ENCODE peak calls at places on chromosome 20, in seven cellular contexts. One of them, this sample, is unnamed.

GRCh38 chr20:53032021-53033001 is 60.2 kb downstream of the TSHZ2 start:
- DNase-seq in heart right ventricle: no peak
- DNase-seq in spleen: no peak
- DNase-seq in sigmoid colon: peak; percentile 79
- DNase-seq in iPS DF 6.9: no peak
- DNase-seq in pancreas: no peak
- DNase-seq in adrenal gland: peak; percentile 87
- DNase-seq in this sample: no peak

GRCh38 chr20:43590036-43590391 is 723 bp upstream of the IFT52 start:
- DNase-seq in adrenal gland: peak; percentile 58
- DNase-seq in sigmoid colon: peak; percentile 61
- DNase-seq in spleen: no peak
- DNase-seq in heart right ventricle: no peak
- DNase-seq in iPS DF 6.9: no peak
- DNase-seq in pancreas: no peak
- DNase-seq in this sample: no peak

GRCh38 chr20:49448917-49449316 is 33.6 kb downstream of the KCNB1 start:
- DNase-seq in iPS DF 6.9: no peak
- DNase-seq in adrenal gland: no peak
- DNase-seq in heart right ventricle: no peak
- DNase-seq in sigmoid colon: peak; percentile 39
- DNase-seq in pancreas: no peak
- DNase-seq in spleen: no peak
- DNase-seq in this sample: no peak

GRCh38 chr20:48771542-48771941 is 56.3 kb downstream of the PREX1 start:
- DNase-seq in adrenal gland: no peak
- DNase-seq in spleen: no peak
- DNase-seq in sigmoid colon: no peak
- DNase-seq in heart right ventricle: no peak
- DNase-seq in iPS DF 6.9: no peak
- DNase-seq in pancreas: no peak
- DNase-seq in this sample: no peak

GRCh38 chr20:1423625-1424106 is 30.8 kb upstream of the FKBP1A start:
- DNase-seq in iPS DF 6.9: peak; percentile 80
- DNase-seq in heart right ventricle: no peak
- DNase-seq in pancreas: no peak
- DNase-seq in adrenal gland: peak; percentile 66
- DNase-seq in sigmoid colon: no peak
- DNase-seq in spleen: no peak
- DNase-seq in this sample: no peak

GRCh38 chr20:34753706-34754461 is 49.7 kb downstream of the TP53INP2 start:
- DNase-seq in pancreas: no peak
- DNase-seq in adrenal gland: no peak
- DNase-seq in heart right ventricle: no peak
- DNase-seq in spleen: no peak
- DNase-seq in sigmoid colon: no peak
- DNase-seq in iPS DF 6.9: no peak
- DNase-seq in this sample: no peak

GRCh38 chr20:57761413-57761734 is 51.6 kb upstream of the PMEPA1 start:
- DNase-seq in iPS DF 6.9: no peak
- DNase-seq in sigmoid colon: peak; percentile 2
- DNase-seq in spleen: no peak
- DNase-seq in pancreas: no peak
- DNase-seq in adrenal gland: no peak
- DNase-seq in heart right ventricle: no peak
- DNase-seq in this sample: no peak

GRCh38 chr20:37904008-37904675 is 1.2 kb downstream of the VSTM2L start:
- DNase-seq in adrenal gland: no peak
- DNase-seq in sigmoid colon: no peak
- DNase-seq in spleen: no peak
- DNase-seq in iPS DF 6.9: no peak
- DNase-seq in heart right ventricle: no peak
- DNase-seq in pancreas: no peak
- DNase-seq in this sample: no peak

GRCh38 chr20:4521170-4521968 is 200.3 kb upstream of the PRND start:
- DNase-seq in pancreas: peak; percentile 30
- DNase-seq in heart right ventricle: no peak
- DNase-seq in spleen: peak; percentile 64
- DNase-seq in adrenal gland: no peak
- DNase-seq in iPS DF 6.9: no peak
- DNase-seq in sigmoid colon: no peak
- DNase-seq in this sample: no peak

GRCh38 chr20:34579936-34580587 is 21.5 kb downstream of the MAP1LC3A start:
- DNase-seq in sigmoid colon: no peak
- DNase-seq in spleen: no peak
- DNase-seq in adrenal gland: peak; percentile 47
- DNase-seq in iPS DF 6.9: no peak
- DNase-seq in pancreas: no peak
- DNase-seq in heart right ventricle: no peak
- DNase-seq in this sample: no peak

GRCh38 chr20:47362361-47363219 is 6.1 kb upstream of the ZMYND8 start:
- DNase-seq in spleen: peak; percentile 72
- DNase-seq in pancreas: no peak
- DNase-seq in iPS DF 6.9: no peak
- DNase-seq in heart right ventricle: no peak
- DNase-seq in adrenal gland: no peak
- DNase-seq in sigmoid colon: no peak
- DNase-seq in this sample: no peak

GRCh38 chr20:55174635-55175034 is 699.2 kb downstream of the DOK5 start:
- DNase-seq in pancreas: no peak
- DNase-seq in sigmoid colon: no peak
- DNase-seq in spleen: no peak
- DNase-seq in heart right ventricle: no peak
- DNase-seq in adrenal gland: no peak
- DNase-seq in iPS DF 6.9: no peak
- DNase-seq in this sample: no peak

GRCh38 chr20:44204156-44204831 is 6.3 kb downstream of the OSER1 start:
- DNase-seq in heart right ventricle: no peak
- DNase-seq in pancreas: no peak
- DNase-seq in spleen: no peak
- DNase-seq in sigmoid colon: no peak
- DNase-seq in iPS DF 6.9: no peak
- DNase-seq in adrenal gland: no peak
- DNase-seq in this sample: no peak

GRCh38 chr20:56411759-56412472 is at the start of gene CASS4:
- DNase-seq in spleen: no peak
- DNase-seq in iPS DF 6.9: no peak
- DNase-seq in heart right ventricle: no peak
- DNase-seq in sigmoid colon: no peak
- DNase-seq in adrenal gland: peak; percentile 58
- DNase-seq in pancreas: no peak
- DNase-seq in this sample: no peak

GRCh38 chr20:58864346-58864745 is 11.8 kb downstream of the GNAS start:
- DNase-seq in sigmoid colon: no peak
- DNase-seq in adrenal gland: no peak
- DNase-seq in spleen: no peak
- DNase-seq in heart right ventricle: no peak
- DNase-seq in iPS DF 6.9: no peak
- DNase-seq in pancreas: no peak
- DNase-seq in this sample: no peak

GRCh38 chr20:991850-992249 is 10.3 kb downstream of the RSPO4 start:
- DNase-seq in pancreas: no peak
- DNase-seq in adrenal gland: no peak
- DNase-seq in heart right ventricle: no peak
- DNase-seq in spleen: peak; percentile 39
- DNase-seq in sigmoid colon: no peak
- DNase-seq in iPS DF 6.9: no peak
- DNase-seq in this sample: no peak

GRCh38 chr20:5863040-5863811 is 87.1 kb downstream of the TRMT6 start:
- DNase-seq in spleen: peak; percentile 76
- DNase-seq in heart right ventricle: peak; percentile 19
- DNase-seq in iPS DF 6.9: no peak
- DNase-seq in sigmoid colon: no peak
- DNase-seq in adrenal gland: peak; percentile 86
- DNase-seq in pancreas: peak; percentile 52
- DNase-seq in this sample: no peak

GRCh38 chr20:2800590-2801458 is at the start of gene CPXM1:
- DNase-seq in pancreas: peak; percentile 40
- DNase-seq in adrenal gland: no peak
- DNase-seq in heart right ventricle: no peak
- DNase-seq in sigmoid colon: no peak
- DNase-seq in spleen: no peak
- DNase-seq in iPS DF 6.9: no peak
- DNase-seq in this sample: no peak

DNA sequence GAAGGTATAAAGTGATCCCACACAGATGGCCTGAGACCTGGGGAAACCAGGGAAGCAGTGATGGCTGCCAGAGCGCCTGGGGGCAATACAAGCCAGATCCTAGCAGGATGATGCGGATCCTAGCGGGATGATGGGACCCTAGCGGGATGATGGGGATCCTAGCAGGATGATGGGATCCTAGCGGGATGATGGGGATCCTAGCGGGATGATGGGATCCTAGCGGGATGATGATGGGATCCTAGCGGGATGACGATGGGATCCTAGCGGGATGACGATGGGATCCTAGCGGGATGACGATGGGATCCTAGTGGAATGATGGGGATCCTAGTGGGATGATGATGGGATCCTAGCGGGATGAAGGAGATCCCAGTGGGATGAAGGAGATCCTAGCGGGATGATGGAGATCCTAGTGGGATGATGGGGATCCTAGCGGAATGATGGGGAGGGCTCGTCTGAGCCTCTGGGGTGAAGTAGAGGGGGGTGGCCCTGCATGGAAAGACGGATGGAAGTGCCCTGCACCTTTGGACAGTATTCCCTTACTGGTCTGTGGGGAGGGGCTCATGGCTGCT is 44.2 kb upstream of the CDH22 start:
- DNase-seq in pancreas: no peak
- DNase-seq in heart right ventricle: no peak
- DNase-seq in spleen: no peak
- DNase-seq in adrenal gland: no peak
- DNase-seq in iPS DF 6.9: no peak
- DNase-seq in sigmoid colon: no peak
- DNase-seq in this sample: no peak
- H3K36me3 ChIP-seq in pancreas: peaks cover 19% of the 10 kb centered on the region
- H3K36me3 ChIP-seq in heart right ventricle: peaks cover 35% of the 10 kb centered on the region
- H3K36me3 ChIP-seq in spleen: no peaks in the 10 kb centered on the region
- H3K36me3 ChIP-seq in adrenal gland: no peaks in the 10 kb centered on the region
- H3K36me3 ChIP-seq in iPS DF 6.9: peaks cover 13% of the 10 kb centered on the region
- H3K36me3 ChIP-seq in sigmoid colon: no peaks in the 10 kb centered on the region
- H3K36me3 ChIP-seq in this sample: peaks cover 33% of the 10 kb centered on the region

GRCh38 chr20:54111460-54111859 is 41.1 kb upstream of the BCAS1 start:
- DNase-seq in pancreas: no peak
- DNase-seq in adrenal gland: no peak
- DNase-seq in spleen: no peak
- DNase-seq in iPS DF 6.9: no peak
- DNase-seq in heart right ventricle: no peak
- DNase-seq in sigmoid colon: no peak
- DNase-seq in this sample: no peak
- H3K27ac ChIP-seq in pancreas: no peak overlapping the region
- H3K27ac ChIP-seq in adrenal gland: no peak overlapping the region
- H3K27ac ChIP-seq in spleen: no peak overlapping the region
- H3K27ac ChIP-seq in iPS DF 6.9: no peak overlapping the region
- H3K27ac ChIP-seq in heart right ventricle: no peak overlapping the region
- H3K27ac ChIP-seq in sigmoid colon: no peak overlapping the region
- H3K27ac ChIP-seq in this sample: no peak overlapping the region

GRCh38 chr20:21510414-21510971 is 3.4 kb downstream of the NKX2-2 start:
- DNase-seq in heart right ventricle: no peak
- DNase-seq in iPS DF 6.9: no peak
- DNase-seq in sigmoid colon: no peak
- DNase-seq in spleen: no peak
- DNase-seq in adrenal gland: no peak
- DNase-seq in pancreas: no peak
- DNase-seq in this sample: no peak
- H3K4me3 ChIP-seq in heart right ventricle: peak overlapping the region; percentile 48
- H3K4me3 ChIP-seq in iPS DF 6.9: peak overlapping the region; percentile 1
- H3K4me3 ChIP-seq in sigmoid colon: peak overlapping the region; percentile 42
- H3K4me3 ChIP-seq in spleen: peak overlapping the region; percentile 9
- H3K4me3 ChIP-seq in adrenal gland: peak overlapping the region; percentile 43
- H3K4me3 ChIP-seq in pancreas: peak overlapping the region; percentile 26
- H3K4me3 ChIP-seq in this sample: peak overlapping the region; percentile 42

GRCh38 chr20:31569163-31570020 is 35.7 kb upstream of the ID1 start:
- DNase-seq in spleen: peak; percentile 86
- DNase-seq in pancreas: peak; percentile 59
- DNase-seq in adrenal gland: peak; percentile 77
- DNase-seq in heart right ventricle: peak; percentile 64
- DNase-seq in iPS DF 6.9: no peak
- DNase-seq in sigmoid colon: peak; percentile 70
- DNase-seq in this sample: peak; percentile 75
- H3K36me3 ChIP-seq in spleen: no peaks in the 10 kb centered on the region
- H3K36me3 ChIP-seq in pancreas: peaks cover 30% of the 10 kb centered on the region
- H3K36me3 ChIP-seq in adrenal gland: peaks cover 24% of the 10 kb centered on the region
- H3K36me3 ChIP-seq in heart right ventricle: peaks cover 42% of the 10 kb centered on the region
- H3K36me3 ChIP-seq in iPS DF 6.9: no peaks in the 10 kb centered on the region
- H3K36me3 ChIP-seq in sigmoid colon: no peaks in the 10 kb centered on the region
- H3K36me3 ChIP-seq in this sample: peaks cover 24% of the 10 kb centered on the region

GRCh38 chr20:23048283-23049200 is 930 bp downstream of the THBD start:
- DNase-seq in heart right ventricle: peak; percentile 75
- DNase-seq in pancreas: peak; percentile 81
- DNase-seq in sigmoid colon: peak; percentile 75
- DNase-seq in spleen: peak; percentile 96
- DNase-seq in adrenal gland: peak; percentile 69
- DNase-seq in iPS DF 6.9: no peak
- DNase-seq in this sample: peak; percentile 88

GRCh38 chr20:23047738-23048214 is 1.7 kb downstream of the THBD start:
- DNase-seq in sigmoid colon: no peak
- DNase-seq in iPS DF 6.9: no peak
- DNase-seq in adrenal gland: peak; percentile 48
- DNase-seq in heart right ventricle: peak; percentile 47
- DNase-seq in pancreas: peak; percentile 70
- DNase-seq in spleen: peak; percentile 89
- DNase-seq in this sample: peak; percentile 78

GRCh38 chr20:23050847-23051627 is 1.6 kb upstream of the THBD start:
- DNase-seq in iPS DF 6.9: peak; percentile 87
- DNase-seq in spleen: peak; percentile 91
- DNase-seq in sigmoid colon: peak; percentile 75
- DNase-seq in pancreas: no peak
- DNase-seq in adrenal gland: peak; percentile 82
- DNase-seq in heart right ventricle: peak; percentile 87
- DNase-seq in this sample: peak; percentile 91

GRCh38 chr20:23049201-23049932 is at the start of gene THBD:
- DNase-seq in spleen: peak; percentile 92
- DNase-seq in iPS DF 6.9: no peak
- DNase-seq in sigmoid colon: peak; percentile 86
- DNase-seq in heart right ventricle: peak; percentile 82
- DNase-seq in pancreas: peak; percentile 71
- DNase-seq in adrenal gland: peak; percentile 78
- DNase-seq in this sample: peak; percentile 88

GRCh38 chr20:23049933-23050838 is 714 bp upstream of the THBD start:
- DNase-seq in sigmoid colon: peak; percentile 72
- DNase-seq in adrenal gland: peak; percentile 55
- DNase-seq in pancreas: no peak
- DNase-seq in iPS DF 6.9: no peak
- DNase-seq in spleen: peak; percentile 92
- DNase-seq in heart right ventricle: peak; percentile 65
- DNase-seq in this sample: peak; percentile 83
- H3K27ac ChIP-seq in sigmoid colon: peak overlapping the region; percentile 60
- H3K27ac ChIP-seq in adrenal gland: peak overlapping the region; percentile 31
- H3K27ac ChIP-seq in pancreas: no peak overlapping the region
- H3K27ac ChIP-seq in iPS DF 6.9: no peak overlapping the region
- H3K27ac ChIP-seq in spleen: peak overlapping the region; percentile 90
- H3K27ac ChIP-seq in heart right ventricle: peak overlapping the region; percentile 94
- H3K27ac ChIP-seq in this sample: peak overlapping the region; percentile 90

GRCh38 chr20:62961310-62961783 is 8.8 kb downstream of the SLC17A9 start:
- DNase-seq in spleen: peak; percentile 59
- DNase-seq in pancreas: peak; percentile 45
- DNase-seq in heart right ventricle: no peak
- DNase-seq in adrenal gland: no peak
- DNase-seq in iPS DF 6.9: no peak
- DNase-seq in sigmoid colon: no peak
- DNase-seq in this sample: no peak
- H3K4me3 ChIP-seq in spleen: no peak overlapping the region
- H3K4me3 ChIP-seq in pancreas: no peak overlapping the region
- H3K4me3 ChIP-seq in heart right ventricle: peak overlapping the region; percentile 33
- H3K4me3 ChIP-seq in adrenal gland: no peak overlapping the region
- H3K4me3 ChIP-seq in iPS DF 6.9: no peak overlapping the region
- H3K4me3 ChIP-seq in sigmoid colon: no peak overlapping the region
- H3K4me3 ChIP-seq in this sample: no peak overlapping the region